ENCODE peak calls at places on chromosomes 3 and 15, in ten cellular contexts. One of them, this sample, is unnamed.

GRCh38 chr15:55108858-55109518 is 87.8 kb downstream of the RSL24D1 start:
- DNase-seq in transverse colon: peak
- DNase-seq in tibial nerve: peak
- DNase-seq in HepG2: peak
- DNase-seq in AG09309: no peak
- DNase-seq in SK-N-MC: peak
- DNase-seq in dorsolateral prefrontal cortex: peak
- DNase-seq in psoas muscle: peak
- DNase-seq in WERI-Rb-1: peak
- DNase-seq in bronchial epithelial cell: peak
- DNase-seq in this sample: peak

GRCh38 chr15:47506543-47507090 is 210.7 kb upstream of the SEMA6D start:
- DNase-seq in tibial nerve: no peak
- DNase-seq in SK-N-MC: no peak
- DNase-seq in transverse colon: no peak
- DNase-seq in AG09309: no peak
- DNase-seq in WERI-Rb-1: no peak
- DNase-seq in psoas muscle: no peak
- DNase-seq in dorsolateral prefrontal cortex: no peak
- DNase-seq in bronchial epithelial cell: no peak
- DNase-seq in HepG2: no peak
- DNase-seq in this sample: no peak

GRCh38 chr15:78752492-78753358 is 58.5 kb downstream of the ADAMTS7 start:
- DNase-seq in transverse colon: no peak
- DNase-seq in HepG2: no peak
- DNase-seq in SK-N-MC: no peak
- DNase-seq in psoas muscle: no peak
- DNase-seq in bronchial epithelial cell: no peak
- DNase-seq in tibial nerve: no peak
- DNase-seq in WERI-Rb-1: no peak
- DNase-seq in dorsolateral prefrontal cortex: peak
- DNase-seq in AG09309: no peak
- DNase-seq in this sample: peak

GRCh38 chr15:95295311-95295710 is 1035.2 kb upstream of the NR2F2 start:
- DNase-seq in SK-N-MC: no peak
- DNase-seq in bronchial epithelial cell: no peak
- DNase-seq in transverse colon: no peak
- DNase-seq in tibial nerve: no peak
- DNase-seq in dorsolateral prefrontal cortex: no peak
- DNase-seq in HepG2: no peak
- DNase-seq in psoas muscle: no peak
- DNase-seq in WERI-Rb-1: peak
- DNase-seq in AG09309: no peak
- DNase-seq in this sample: no peak

GRCh38 chr15:26971303-26972018 is 480 bp downstream of the GABRG3 start:
- DNase-seq in SK-N-MC: no peak
- DNase-seq in tibial nerve: no peak
- DNase-seq in HepG2: no peak
- DNase-seq in dorsolateral prefrontal cortex: peak
- DNase-seq in AG09309: no peak
- DNase-seq in bronchial epithelial cell: no peak
- DNase-seq in psoas muscle: no peak
- DNase-seq in WERI-Rb-1: peak
- DNase-seq in transverse colon: no peak
- DNase-seq in this sample: no peak

GRCh38 chr3:132245547-132245946 is 71.7 kb upstream of the ACP3 start:
- DNase-seq in psoas muscle: no peak
- DNase-seq in AG09309: no peak
- DNase-seq in SK-N-MC: no peak
- DNase-seq in transverse colon: no peak
- DNase-seq in tibial nerve: no peak
- DNase-seq in HepG2: no peak
- DNase-seq in WERI-Rb-1: no peak
- DNase-seq in dorsolateral prefrontal cortex: no peak
- DNase-seq in bronchial epithelial cell: peak
- DNase-seq in this sample: no peak

GRCh38 chr15:92421980-92422379 is 28.3 kb downstream of the ST8SIA2 start:
- DNase-seq in HepG2: no peak
- DNase-seq in tibial nerve: no peak
- DNase-seq in bronchial epithelial cell: peak
- DNase-seq in SK-N-MC: no peak
- DNase-seq in psoas muscle: no peak
- DNase-seq in dorsolateral prefrontal cortex: no peak
- DNase-seq in WERI-Rb-1: no peak
- DNase-seq in AG09309: no peak
- DNase-seq in transverse colon: no peak
- DNase-seq in this sample: no peak

GRCh38 chr3:150169279-150169970 is 198.7 kb upstream of the PFN2 start:
- DNase-seq in tibial nerve: no peak
- DNase-seq in WERI-Rb-1: no peak
- DNase-seq in psoas muscle: no peak
- DNase-seq in HepG2: no peak
- DNase-seq in transverse colon: no peak
- DNase-seq in AG09309: no peak
- DNase-seq in bronchial epithelial cell: peak
- DNase-seq in dorsolateral prefrontal cortex: no peak
- DNase-seq in SK-N-MC: no peak
- DNase-seq in this sample: no peak

GRCh38 chr3:160055659-160056058 is 67.0 kb downstream of the IL12A start:
- DNase-seq in AG09309: no peak
- DNase-seq in WERI-Rb-1: no peak
- DNase-seq in tibial nerve: no peak
- DNase-seq in dorsolateral prefrontal cortex: no peak
- DNase-seq in transverse colon: no peak
- DNase-seq in SK-N-MC: no peak
- DNase-seq in psoas muscle: no peak
- DNase-seq in HepG2: no peak
- DNase-seq in bronchial epithelial cell: no peak
- DNase-seq in this sample: no peak

GRCh38 chr3:118637866-118638265 is 396.8 kb downstream of the IGSF11 start:
- DNase-seq in tibial nerve: no peak
- DNase-seq in HepG2: no peak
- DNase-seq in bronchial epithelial cell: peak
- DNase-seq in psoas muscle: no peak
- DNase-seq in transverse colon: no peak
- DNase-seq in AG09309: no peak
- DNase-seq in WERI-Rb-1: no peak
- DNase-seq in dorsolateral prefrontal cortex: peak
- DNase-seq in SK-N-MC: no peak
- DNase-seq in this sample: no peak

GRCh38 chr15:23074684-23075083 is 35.3 kb upstream of the TUBGCP5 start:
- DNase-seq in WERI-Rb-1: no peak
- DNase-seq in psoas muscle: no peak
- DNase-seq in bronchial epithelial cell: no peak
- DNase-seq in SK-N-MC: peak
- DNase-seq in tibial nerve: no peak
- DNase-seq in AG09309: no peak
- DNase-seq in dorsolateral prefrontal cortex: no peak
- DNase-seq in transverse colon: no peak
- DNase-seq in HepG2: no peak
- DNase-seq in this sample: no peak

GRCh38 chr3:136018876-136019275 is 53.3 kb downstream of the PPP2R3A start:
- DNase-seq in tibial nerve: no peak
- DNase-seq in AG09309: no peak
- DNase-seq in HepG2: no peak
- DNase-seq in WERI-Rb-1: no peak
- DNase-seq in transverse colon: no peak
- DNase-seq in psoas muscle: no peak
- DNase-seq in dorsolateral prefrontal cortex: no peak
- DNase-seq in bronchial epithelial cell: no peak
- DNase-seq in SK-N-MC: no peak
- DNase-seq in this sample: no peak

GRCh38 chr3:74465652-74466415 is 148.6 kb downstream of the CNTN3 start:
- DNase-seq in AG09309: no peak
- DNase-seq in HepG2: no peak
- DNase-seq in bronchial epithelial cell: no peak
- DNase-seq in SK-N-MC: no peak
- DNase-seq in psoas muscle: peak
- DNase-seq in WERI-Rb-1: no peak
- DNase-seq in tibial nerve: peak
- DNase-seq in dorsolateral prefrontal cortex: peak
- DNase-seq in transverse colon: no peak
- DNase-seq in this sample: no peak

GRCh38 chr3:111853071-111853470 is 6.0 kb upstream of the PHLDB2 start:
- DNase-seq in bronchial epithelial cell: no peak
- DNase-seq in WERI-Rb-1: no peak
- DNase-seq in psoas muscle: no peak
- DNase-seq in HepG2: no peak
- DNase-seq in tibial nerve: no peak
- DNase-seq in dorsolateral prefrontal cortex: no peak
- DNase-seq in transverse colon: no peak
- DNase-seq in SK-N-MC: no peak
- DNase-seq in AG09309: no peak
- DNase-seq in this sample: no peak

GRCh38 chr15:25250011-25250596 is 188.7 kb downstream of the UBE3A start:
- DNase-seq in dorsolateral prefrontal cortex: peak
- DNase-seq in HepG2: no peak
- DNase-seq in tibial nerve: no peak
- DNase-seq in psoas muscle: no peak
- DNase-seq in WERI-Rb-1: no peak
- DNase-seq in SK-N-MC: no peak
- DNase-seq in transverse colon: peak
- DNase-seq in AG09309: no peak
- DNase-seq in bronchial epithelial cell: no peak
- DNase-seq in this sample: peak

GRCh38 chr3:8959683-8960082 is 3.6 kb downstream of the RAD18 start:
- DNase-seq in tibial nerve: no peak
- DNase-seq in psoas muscle: no peak
- DNase-seq in transverse colon: no peak
- DNase-seq in SK-N-MC: no peak
- DNase-seq in AG09309: no peak
- DNase-seq in HepG2: no peak
- DNase-seq in bronchial epithelial cell: no peak
- DNase-seq in dorsolateral prefrontal cortex: no peak
- DNase-seq in WERI-Rb-1: no peak
- DNase-seq in this sample: no peak
- H3K4me3 ChIP-seq in tibial nerve: no peak
- H3K4me3 ChIP-seq in psoas muscle: no peak
- H3K4me3 ChIP-seq in transverse colon: no peak
- H3K4me3 ChIP-seq in SK-N-MC: no peak
- H3K4me3 ChIP-seq in AG09309: no peak
- H3K4me3 ChIP-seq in HepG2: no peak
- H3K4me3 ChIP-seq in bronchial epithelial cell: no peak
- H3K4me3 ChIP-seq in dorsolateral prefrontal cortex: no peak
- H3K4me3 ChIP-seq in WERI-Rb-1: no peak
- H3K4me3 ChIP-seq in this sample: no peak

GRCh38 chr3:42652611-42653302 is 740 bp upstream of the ZBTB47 start:
- DNase-seq in psoas muscle: peak
- DNase-seq in AG09309: no peak
- DNase-seq in dorsolateral prefrontal cortex: peak
- DNase-seq in WERI-Rb-1: peak
- DNase-seq in SK-N-MC: no peak
- DNase-seq in tibial nerve: peak
- DNase-seq in HepG2: peak
- DNase-seq in transverse colon: peak
- DNase-seq in bronchial epithelial cell: peak
- DNase-seq in this sample: peak
- H3K4me3 ChIP-seq in psoas muscle: peak
- H3K4me3 ChIP-seq in AG09309: peak
- H3K4me3 ChIP-seq in dorsolateral prefrontal cortex: peak
- H3K4me3 ChIP-seq in WERI-Rb-1: no peak
- H3K4me3 ChIP-seq in SK-N-MC: no peak
- H3K4me3 ChIP-seq in tibial nerve: peak
- H3K4me3 ChIP-seq in HepG2: peak
- H3K4me3 ChIP-seq in transverse colon: peak
- H3K4me3 ChIP-seq in bronchial epithelial cell: peak
- H3K4me3 ChIP-seq in this sample: no peak

GRCh38 chr15:68719676-68720075 is 101.0 kb downstream of the ANP32A start:
- DNase-seq in WERI-Rb-1: no peak
- DNase-seq in transverse colon: no peak
- DNase-seq in dorsolateral prefrontal cortex: no peak
- DNase-seq in tibial nerve: no peak
- DNase-seq in HepG2: no peak
- DNase-seq in AG09309: no peak
- DNase-seq in psoas muscle: no peak
- DNase-seq in bronchial epithelial cell: peak
- DNase-seq in SK-N-MC: no peak
- DNase-seq in this sample: no peak

GRCh38 chr15:68725736-68726135 is 95.0 kb downstream of the ANP32A start:
- DNase-seq in dorsolateral prefrontal cortex: no peak
- DNase-seq in tibial nerve: no peak
- DNase-seq in HepG2: no peak
- DNase-seq in transverse colon: peak
- DNase-seq in SK-N-MC: no peak
- DNase-seq in psoas muscle: peak
- DNase-seq in AG09309: no peak
- DNase-seq in WERI-Rb-1: no peak
- DNase-seq in bronchial epithelial cell: no peak
- DNase-seq in this sample: peak

GRCh38 chr15:68718468-68718867 is 102.2 kb downstream of the ANP32A start:
- DNase-seq in tibial nerve: no peak
- DNase-seq in WERI-Rb-1: no peak
- DNase-seq in bronchial epithelial cell: no peak
- DNase-seq in dorsolateral prefrontal cortex: no peak
- DNase-seq in AG09309: no peak
- DNase-seq in transverse colon: no peak
- DNase-seq in psoas muscle: no peak
- DNase-seq in SK-N-MC: no peak
- DNase-seq in HepG2: no peak
- DNase-seq in this sample: no peak

GRCh38 chr15:68719051-68719450 is 101.6 kb downstream of the ANP32A start:
- DNase-seq in AG09309: no peak
- DNase-seq in transverse colon: no peak
- DNase-seq in psoas muscle: no peak
- DNase-seq in bronchial epithelial cell: no peak
- DNase-seq in HepG2: no peak
- DNase-seq in WERI-Rb-1: no peak
- DNase-seq in dorsolateral prefrontal cortex: no peak
- DNase-seq in SK-N-MC: no peak
- DNase-seq in tibial nerve: no peak
- DNase-seq in this sample: no peak

DNA sequence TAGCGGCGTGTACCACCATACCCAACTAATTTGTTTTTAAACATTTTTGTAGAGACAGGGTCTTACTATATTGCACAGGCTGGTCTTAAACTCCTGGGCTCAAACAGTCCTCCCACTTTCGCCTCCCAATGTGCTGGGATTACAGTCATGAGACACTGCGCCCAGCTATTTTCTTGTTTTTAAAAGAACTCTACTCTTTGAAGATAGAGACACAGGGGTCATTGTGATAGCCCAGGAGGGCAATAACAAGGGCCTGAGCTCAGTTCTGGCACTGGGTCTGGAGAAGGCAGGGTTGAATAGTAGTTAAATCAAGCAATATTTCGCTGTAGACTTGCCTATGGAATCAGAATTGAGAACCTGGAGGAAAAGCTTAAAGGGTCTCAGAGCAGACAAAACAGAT is 98.8 kb downstream of the ANP32A start:
- DNase-seq in tibial nerve: no peak
- DNase-seq in AG09309: no peak
- DNase-seq in SK-N-MC: no peak
- DNase-seq in psoas muscle: no peak
- DNase-seq in transverse colon: no peak
- DNase-seq in dorsolateral prefrontal cortex: no peak
- DNase-seq in HepG2: no peak
- DNase-seq in WERI-Rb-1: no peak
- DNase-seq in bronchial epithelial cell: no peak
- DNase-seq in this sample: no peak
- H3K4me3 ChIP-seq in tibial nerve: no peak
- H3K4me3 ChIP-seq in AG09309: no peak
- H3K4me3 ChIP-seq in SK-N-MC: no peak
- H3K4me3 ChIP-seq in psoas muscle: no peak
- H3K4me3 ChIP-seq in transverse colon: no peak
- H3K4me3 ChIP-seq in dorsolateral prefrontal cortex: no peak
- H3K4me3 ChIP-seq in HepG2: no peak
- H3K4me3 ChIP-seq in WERI-Rb-1: no peak
- H3K4me3 ChIP-seq in bronchial epithelial cell: no peak
- H3K4me3 ChIP-seq in this sample: no peak

GRCh38 chr3:122998206-122998605 is 29.4 kb downstream of the SEMA5B start:
- DNase-seq in psoas muscle: no peak
- DNase-seq in dorsolateral prefrontal cortex: no peak
- DNase-seq in bronchial epithelial cell: no peak
- DNase-seq in transverse colon: no peak
- DNase-seq in WERI-Rb-1: no peak
- DNase-seq in HepG2: no peak
- DNase-seq in tibial nerve: no peak
- DNase-seq in AG09309: no peak
- DNase-seq in SK-N-MC: no peak
- DNase-seq in this sample: no peak
- H3K4me3 ChIP-seq in psoas muscle: no peak
- H3K4me3 ChIP-seq in dorsolateral prefrontal cortex: no peak
- H3K4me3 ChIP-seq in bronchial epithelial cell: no peak
- H3K4me3 ChIP-seq in transverse colon: no peak
- H3K4me3 ChIP-seq in WERI-Rb-1: no peak
- H3K4me3 ChIP-seq in HepG2: no peak
- H3K4me3 ChIP-seq in tibial nerve: no peak
- H3K4me3 ChIP-seq in AG09309: no peak
- H3K4me3 ChIP-seq in SK-N-MC: no peak
- H3K4me3 ChIP-seq in this sample: no peak